ENCODE peak calls at places on chromosomes 7 and 10, in ten cellular contexts. P is COR-L47, K is BJ, J is skeletal muscle cell, N is neural progenitor cell, Z is NCI-H146, C is astrocyte of the spinal cord, X is NCI-H510A treated with DMSO at 0.1 percent for 48 hours, U is WTC11, Y is T1000. O is an unnamed sample.

GRCh38 chr10:28801869-28802268 is 124.5 kb downstream of the BAMBI start:
- DNase-seq in P (no peak), K (no peak), J (no peak), N (no peak), Z (no peak), C (no peak), X (no peak), U (no peak), Y (no peak), O (no peak)

GRCh38 chr7:3370068-3370704 is 69.1 kb downstream of the SDK1 start:
- DNase-seq in P (no peak), K (no peak), J (peak), N (no peak), Z (peak), C (peak), X (peak), U (no peak), Y (no peak), O (peak)

GRCh38 chr10:84820596-84820995 is 492.2 kb downstream of the CCSER2 start:
- DNase-seq in P (no peak), K (no peak), J (no peak), N (no peak), Z (no peak), C (no peak), X (no peak), U (no peak), Y (no peak), O (peak)

GRCh38 chr10:101012525-101013364 is 13.1 kb downstream of the LZTS2 start:
- DNase-seq in P (peak), K (peak), J (no peak), N (peak), Z (peak), C (peak), X (peak), U (peak), Y (peak), O (peak)

GRCh38 chr10:80382989-80383388 is 25.4 kb upstream of the PRXL2A start:
- DNase-seq in P (peak), K (no peak), J (no peak), N (peak), Z (peak), C (peak), X (peak), U (peak), Y (peak), O (peak)

GRCh38 chr10:92268763-92269162 is 22.1 kb downstream of the CPEB3 start:
- DNase-seq in P (no peak), K (no peak), J (no peak), N (no peak), Z (no peak), C (no peak), X (no peak), U (no peak), Y (no peak), O (no peak)

GRCh38 chr7:118846977-118847376 is 622.5 kb downstream of the ANKRD7 start:
- DNase-seq in P (no peak), K (no peak), J (no peak), N (no peak), Z (no peak), C (no peak), X (no peak), U (no peak), Y (no peak), O (no peak)

GRCh38 chr7:45181991-45182855 is 24.6 kb downstream of the RAMP3 start:
- DNase-seq in P (no peak), K (no peak), J (no peak), N (no peak), Z (no peak), C (no peak), X (no peak), U (no peak), Y (no peak), O (no peak)

GRCh38 chr10:34474060-34474376 is 341.1 kb downstream of the PARD3 start:
- DNase-seq in P (no peak), K (no peak), J (peak), N (no peak), Z (no peak), C (peak), X (no peak), U (no peak), Y (no peak), O (no peak)

GRCh38 chr10:63209703-63210102 is 76.6 kb downstream of the NRBF2 start:
- DNase-seq in P (no peak), K (no peak), J (no peak), N (no peak), Z (no peak), C (peak), X (no peak), U (no peak), Y (no peak), O (no peak)

GRCh38 chr10:71597821-71598498 is 121.6 kb downstream of the C10orf105 start:
- DNase-seq in P (no peak), K (no peak), J (no peak), N (no peak), Z (no peak), C (no peak), X (peak), U (no peak), Y (no peak), O (no peak)

GRCh38 chr7:27961255-27961654 is 219.3 kb downstream of the JAZF1 start:
- DNase-seq in P (no peak), K (no peak), J (no peak), N (no peak), Z (no peak), C (peak), X (no peak), U (no peak), Y (peak), O (no peak)

GRCh38 chr10:43233601-43234430 is 33.0 kb downstream of the RASGEF1A start:
- DNase-seq in P (no peak), K (no peak), J (no peak), N (no peak), Z (no peak), C (no peak), X (no peak), U (peak), Y (no peak), O (no peak)

GRCh38 chr10:30037620-30038336 is 21.6 kb downstream of the JCAD start:
- DNase-seq in P (no peak), K (no peak), J (no peak), N (no peak), Z (no peak), C (no peak), X (no peak), U (no peak), Y (no peak), O (no peak)

GRCh38 chr10:94066411-94066810 is 72.7 kb downstream of the PLCE1 start:
- DNase-seq in P (no peak), K (no peak), J (peak), N (peak), Z (no peak), C (peak), X (no peak), U (peak), Y (no peak), O (no peak)

GRCh38 chr10:77925410-77925794 is 1.2 kb downstream of the DLG5 start:
- DNase-seq in P (no peak), K (no peak), J (no peak), N (no peak), Z (peak), C (peak), X (peak), U (no peak), Y (no peak), O (no peak)

GRCh38 chr7:100486753-100487446 is 3.2 kb downstream of the NYAP1 start:
- DNase-seq in P (peak), K (no peak), J (no peak), N (peak), Z (no peak), C (peak), X (no peak), U (peak), Y (no peak), O (no peak)

GRCh38 chr10:95475003-95475383 is 86.2 kb downstream of the SORBS1 start:
- DNase-seq in P (no peak), K (no peak), J (no peak), N (no peak), Z (no peak), C (no peak), X (no peak), U (no peak), Y (no peak), O (no peak)

GRCh38 chr10:29692121-29692539 is 57.4 kb upstream of the SVIL start:
- DNase-seq in P (no peak), K (no peak), J (peak), N (no peak), Z (no peak), C (peak), X (peak), U (no peak), Y (no peak), O (no peak)

GRCh38 chr7:91168766-91169518 is 95.3 kb upstream of the FZD1 start:
- DNase-seq in P (no peak), K (no peak), J (no peak), N (peak), Z (peak), C (peak), X (no peak), U (no peak), Y (no peak), O (peak)

GRCh38 chr10:61812052-61812721 is 89.3 kb upstream of the ARID5B start:
- DNase-seq in P (no peak), K (no peak), J (no peak), N (no peak), Z (no peak), C (no peak), X (no peak), U (no peak), Y (no peak), O (no peak)

GRCh38 chr10:19385846-19386455 is 337.4 kb downstream of the MALRD1 start:
- DNase-seq in P (no peak), K (no peak), J (no peak), N (no peak), Z (no peak), C (no peak), X (no peak), U (no peak), Y (peak), O (no peak)

GRCh38 chr7:132307465-132307864 is 268.8 kb downstream of the PLXNA4 start:
- DNase-seq in P (peak), K (no peak), J (no peak), N (peak), Z (no peak), C (no peak), X (no peak), U (peak), Y (no peak), O (no peak)

GRCh38 chr7:129968592-129969383 is 16.0 kb upstream of the UBE2H start:
- DNase-seq in P (no peak), K (no peak), J (no peak), N (no peak), Z (no peak), C (no peak), X (no peak), U (no peak), Y (no peak), O (no peak)

GRCh38 chr10:129005804-129006203 is 461.2 kb upstream of the MGMT start:
- DNase-seq in P (no peak), K (no peak), J (no peak), N (no peak), Z (no peak), C (no peak), X (no peak), U (no peak), Y (no peak), O (no peak)

GRCh38 chr10:109929501-109930219 is 6.3 kb upstream of the XPNPEP1 start:
- DNase-seq in P (no peak), K (no peak), J (no peak), N (no peak), Z (no peak), C (peak), X (no peak), U (no peak), Y (no peak), O (no peak)

O was measured in NCI-H1092 treated with DMSO at 0.1 percent for 48 hours.